ENCODE peak calls at places on chromosomes 11 and 22, in seven cellular contexts. E, V, H, B, F, L and Z are unnamed samples.

GRCh38 chr11:19615503-19615902 is 97.1 kb upstream of the NAV2 start:
- DNase-seq in B (no peak), F (no peak), V (no peak), H (no peak), L (no peak), E (no peak), Z (no peak)

GRCh38 chr22:32920032-32920628 is 118.6 kb downstream of the TIMP3 start:
- DNase-seq in H (no peak), F (no peak), E (peak), B (peak), L (peak), V (no peak), Z (peak)

GRCh38 chr22:19626666-19627065 is 87.6 kb upstream of the SEPTIN5 start:
- DNase-seq in H (no peak), F (no peak), L (no peak), B (no peak), V (no peak), E (no peak), Z (no peak)

GRCh38 chr11:46335858-46336600 is 11.2 kb upstream of the DGKZ start:
- DNase-seq in L (peak), F (no peak), E (no peak), B (no peak), H (no peak), V (no peak), Z (no peak)

GRCh38 chr11:73215191-73216134 is 2.6 kb upstream of the P2RY2 start:
- DNase-seq in F (peak), L (no peak), B (no peak), H (no peak), V (no peak), E (no peak), Z (no peak)

GRCh38 chr11:66413167-66413566 is 7.7 kb upstream of the NPAS4 start:
- DNase-seq in B (no peak), H (no peak), V (no peak), L (no peak), F (no peak), E (no peak), Z (no peak)

GRCh38 chr11:69102732-69103615 is 52.8 kb upstream of the SMIM38 start:
- DNase-seq in B (no peak), L (no peak), E (no peak), H (no peak), V (peak), F (no peak), Z (no peak)

GRCh38 chr11:6705905-6706535 is 22.9 kb upstream of the MRPL17 start:
- DNase-seq in H (no peak), B (peak), L (peak), E (peak), F (no peak), V (peak), Z (peak)

GRCh38 chr11:981764-982163 is 54.8 kb downstream of the MUC6 start:
- DNase-seq in E (no peak), B (no peak), F (no peak), H (no peak), V (no peak), L (no peak), Z (no peak)

GRCh38 chr22:21917206-21917958 is 35.3 kb downstream of the PPM1F start:
- DNase-seq in L (no peak), H (no peak), B (peak), E (no peak), F (no peak), V (no peak), Z (no peak)

GRCh38 chr11:2272241-2272945 is 2.0 kb upstream of the ASCL2 start:
- DNase-seq in V (no peak), L (no peak), F (peak), B (no peak), E (no peak), H (no peak), Z (no peak)

GRCh38 chr11:64998690-64999431 is 2.1 kb upstream of the BATF2 start:
- DNase-seq in F (peak), E (no peak), L (no peak), H (no peak), B (no peak), V (no peak), Z (no peak)

GRCh38 chr11:32034149-32034548 is 56.7 kb upstream of the RCN1 start:
- DNase-seq in F (no peak), E (peak), H (no peak), V (peak), B (peak), L (no peak), Z (peak)

GRCh38 chr11:43697679-43698078 is 17.1 kb downstream of the HSD17B12 start:
- DNase-seq in H (no peak), B (peak), V (no peak), F (no peak), L (no peak), E (peak), Z (no peak)

GRCh38 chr22:25019427-25020184 is 67.1 kb downstream of the KIAA1671 start:
- DNase-seq in L (no peak), E (no peak), F (no peak), H (no peak), V (peak), B (no peak), Z (no peak)

GRCh38 chr11:130451261-130452019 is 3.0 kb downstream of the ADAMTS15 start:
- DNase-seq in B (peak), L (no peak), V (no peak), F (no peak), H (no peak), E (peak), Z (no peak)

GRCh38 chr11:68212421-68213134 is 518 bp downstream of the KMT5B start:
- DNase-seq in H (peak), F (peak), L (peak), B (peak), E (peak), V (peak), Z (peak)

GRCh38 chr22:29270475-29271271 is 2.6 kb downstream of the EWSR1 start:
- DNase-seq in F (no peak), V (peak), B (peak), L (peak), H (no peak), E (peak), Z (no peak)

GRCh38 chr11:112082729-112083128 is 3.8 kb downstream of the TIMM8B start:
- DNase-seq in E (peak), F (no peak), L (no peak), V (no peak), B (peak), H (no peak), Z (peak)

GRCh38 chr11:78318733-78319132 is 98.9 kb downstream of the GAB2 start:
- DNase-seq in E (no peak), H (no peak), L (no peak), V (peak), B (no peak), F (no peak), Z (no peak)

GRCh38 chr11:3046641-3047040 is 10.6 kb downstream of the CARS1 start:
- DNase-seq in H (no peak), E (no peak), V (no peak), B (no peak), F (no peak), L (no peak), Z (no peak)

GRCh38 chr22:40709752-40710413 is 30.6 kb downstream of the MCHR1 start:
- DNase-seq in H (no peak), F (no peak), E (peak), V (no peak), L (peak), B (peak), Z (peak)

GRCh38 chr11:128260398-128260797 is 327.0 kb downstream of the ETS1 start:
- DNase-seq in F (no peak), L (no peak), H (no peak), V (no peak), E (no peak), B (peak), Z (no peak)

GRCh38 chr11:115631609-115632008 is 127.4 kb upstream of the CADM1 start:
- DNase-seq in F (no peak), L (no peak), B (no peak), V (no peak), E (no peak), H (no peak), Z (no peak)